ENCODE peak calls at places on chromosomes 12 and 14, in seven cellular contexts. E is nephron progenitor cell, X is glutamatergic neuron, U is mesothelial cell of epicardium, B is pancreas, J is mucosa of descending colon, R is psoas muscle. G is an unnamed sample.

GRCh38 chr12:64390275-64390851 is at the start of gene C12orf56:
- DNase-seq in E (no peak), X (peak), U (no peak), B (peak), J (no peak), R (no peak), G (no peak)

GRCh38 chr12:45660330-45660729 is 69.2 kb upstream of the ARID2 start:
- DNase-seq in E (no peak), X (no peak), U (no peak), B (no peak), J (no peak), R (no peak), G (peak)

GRCh38 chr12:57998251-57998650 is 56.9 kb downstream of the ATP23 start:
- DNase-seq in E (no peak), X (no peak), U (no peak), B (peak), J (no peak), R (no peak), G (no peak)

GRCh38 chr14:38257500-38257899 is 1.6 kb upstream of the CLEC14A start:
- DNase-seq in E (no peak), X (no peak), U (no peak), B (no peak), J (no peak), R (no peak), G (no peak)

GRCh38 chr14:58238252-58239247 is 6.1 kb upstream of the PSMA3 start:
- DNase-seq in E (peak), X (no peak), U (no peak), B (no peak), J (no peak), R (no peak), G (no peak)

GRCh38 chr14:46651526-46652144 is at the start of gene RPL10L:
- DNase-seq in E (peak), X (peak), U (no peak), B (peak), J (peak), R (no peak), G (no peak)

GRCh38 chr12:30827406-30828055 is 72.8 kb upstream of the CAPRIN2 start:
- DNase-seq in E (no peak), X (no peak), U (no peak), B (no peak), J (no peak), R (no peak), G (no peak)

GRCh38 chr12:122788387-122788786 is 14.0 kb downstream of the CCDC62 start:
- DNase-seq in E (no peak), X (no peak), U (no peak), B (no peak), J (no peak), R (no peak), G (no peak)

GRCh38 chr14:59591641-59592040 is 15.0 kb upstream of the CCDC175 start:
- DNase-seq in E (no peak), X (no peak), U (no peak), B (no peak), J (no peak), R (no peak), G (no peak)

GRCh38 chr14:30210630-30211029 is 283.0 kb upstream of the PRKD1 start:
- DNase-seq in E (no peak), X (no peak), U (no peak), B (no peak), J (no peak), R (no peak), G (no peak)

GRCh38 chr12:115840159-115840558 is 437.3 kb downstream of the MED13L start:
- DNase-seq in E (no peak), X (no peak), U (no peak), B (no peak), J (no peak), R (no peak), G (no peak)

GRCh38 chr12:59928416-59928815 is 332.6 kb downstream of the SLC16A7 start:
- DNase-seq in E (no peak), X (no peak), U (no peak), B (peak), J (no peak), R (no peak), G (no peak)

GRCh38 chr14:89755816-89756215 is 198.7 kb downstream of the EFCAB11 start:
- DNase-seq in E (no peak), X (no peak), U (no peak), B (no peak), J (no peak), R (peak), G (peak)

GRCh38 chr14:21197418-21198205 is 41.7 kb upstream of the OR5AU1 start:
- DNase-seq in E (no peak), X (no peak), U (no peak), B (no peak), J (no peak), R (no peak), G (no peak)

GRCh38 chr12:16119618-16120017 is 157.9 kb downstream of the SLC15A5 start:
- DNase-seq in E (no peak), X (no peak), U (no peak), B (no peak), J (no peak), R (no peak), G (no peak)

GRCh38 chr12:1583421-1584078 is 10.8 kb downstream of the FBXL14 start:
- DNase-seq in E (peak), X (peak), U (peak), B (no peak), J (no peak), R (no peak), G (no peak)

DNA sequence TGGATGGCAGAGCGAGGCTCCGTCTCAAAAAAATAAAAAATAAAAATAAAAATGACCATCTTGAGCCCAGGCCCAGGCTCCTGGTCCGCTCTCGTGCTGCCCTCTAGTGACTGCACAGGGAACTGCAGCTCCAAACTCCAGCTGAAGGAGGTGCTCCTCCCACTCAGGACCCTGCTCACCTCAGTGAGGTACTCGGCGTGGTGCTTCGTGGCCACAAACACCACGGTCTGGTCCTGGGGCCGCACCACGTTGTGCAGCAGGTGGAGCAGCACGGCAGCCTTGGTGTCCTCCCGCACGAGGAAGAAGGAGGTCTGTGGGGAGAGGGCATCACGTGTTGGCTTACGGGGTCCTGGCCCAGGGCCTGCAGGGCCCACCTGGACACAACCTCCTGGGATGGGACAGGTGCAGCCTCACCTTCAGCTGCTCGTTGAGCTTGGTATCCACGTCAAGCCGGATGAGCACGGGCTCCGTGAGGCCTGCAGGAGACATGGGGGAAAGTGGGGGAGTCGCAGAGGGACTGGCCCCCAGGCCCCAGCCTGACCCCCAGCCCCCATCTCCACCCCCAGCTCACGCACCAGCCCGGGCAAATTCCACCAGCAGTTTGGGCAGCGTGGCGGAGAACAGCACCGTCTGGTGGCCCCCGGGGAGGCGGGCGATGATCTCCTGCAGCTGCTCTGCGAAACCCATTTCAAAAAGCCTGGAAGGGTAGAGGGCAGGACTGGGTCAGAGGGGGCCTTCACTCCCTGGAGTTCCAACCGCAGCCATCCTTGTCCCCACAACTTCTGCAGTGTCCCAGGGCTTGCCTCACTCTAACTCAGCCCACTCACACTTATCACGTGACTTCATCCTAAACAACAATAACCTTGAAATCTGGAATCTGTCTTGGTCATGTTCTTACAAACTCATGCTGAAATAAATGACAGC is 10.6 kb downstream of the DDX54 start:
- DNase-seq in E (peak), X (peak), U (peak), B (peak), J (peak), R (peak), G (peak)
- TF ChIP-seq CTCF in E (peak), X (peak), U (peak), B (peak), J (peak), R (peak), G (peak)

GRCh38 chr14:50053935-50054334 is 62.4 kb downstream of the VCPKMT start:
- DNase-seq in E (no peak), X (no peak), U (no peak), B (no peak), J (no peak), R (no peak), G (no peak)
- TF ChIP-seq CTCF in E (no peak), X (no peak), U (no peak), B (no peak), J (no peak), R (no peak), G (no peak)

GRCh38 chr14:98514016-98514415 is 758.0 kb downstream of the BCL11B start:
- DNase-seq in E (no peak), X (no peak), U (no peak), B (no peak), J (no peak), R (no peak), G (no peak)

GRCh38 chr14:98510392-98510791 is 761.6 kb downstream of the BCL11B start:
- DNase-seq in E (no peak), X (no peak), U (no peak), B (no peak), J (no peak), R (no peak), G (no peak)

GRCh38 chr14:98512501-98513251 is 759.3 kb downstream of the BCL11B start:
- DNase-seq in E (no peak), X (no peak), U (no peak), B (no peak), J (no peak), R (no peak), G (no peak)

DNA sequence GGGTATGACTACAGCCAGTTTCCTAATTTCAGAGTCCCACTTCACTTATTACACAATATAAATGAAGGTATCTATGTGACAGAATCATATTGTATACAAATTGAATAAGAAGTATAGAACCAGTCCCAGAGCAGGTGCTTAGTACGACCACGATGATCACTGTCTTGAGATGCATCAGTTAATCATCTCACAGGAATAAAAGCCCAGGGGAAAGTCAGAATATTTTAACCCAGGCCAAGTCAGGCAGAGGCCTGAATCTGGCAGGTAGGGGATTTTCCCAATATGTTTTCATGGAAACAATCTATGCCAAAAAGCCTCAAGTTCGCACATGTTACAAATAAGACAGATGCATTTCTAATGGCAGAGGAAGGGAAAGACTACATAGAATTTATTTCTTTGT is 758.4 kb downstream of the BCL11B start:
- DNase-seq in E (no peak), X (no peak), U (no peak), B (no peak), J (no peak), R (no peak), G (no peak)
- TF ChIP-seq CTCF in E (no peak), X (no peak), U (no peak), B (no peak), J (no peak), R (no peak), G (no peak)

GRCh38 chr14:100904307-100905019 is 941 bp upstream of the RTL1 start:
- DNase-seq in E (peak), X (peak), U (peak), B (peak), J (no peak), R (no peak), G (no peak)
- TF ChIP-seq CTCF in E (peak), X (peak), U (peak), B (no peak), J (no peak), R (no peak), G (no peak)

GRCh38 chr14:69366069-69366468 is 32.0 kb downstream of the ERH start:
- DNase-seq in E (no peak), X (no peak), U (no peak), B (no peak), J (no peak), R (no peak), G (no peak)

GRCh38 chr14:69363964-69364363 is 34.1 kb downstream of the ERH start:
- DNase-seq in E (no peak), X (no peak), U (no peak), B (no peak), J (no peak), R (no peak), G (no peak)

GRCh38 chr14:69366761-69367160 is 31.3 kb downstream of the ERH start:
- DNase-seq in E (no peak), X (no peak), U (no peak), B (no peak), J (no peak), R (no peak), G (no peak)

GRCh38 chr14:69360438-69361108 is 37.5 kb downstream of the ERH start:
- DNase-seq in E (no peak), X (no peak), U (no peak), B (no peak), J (no peak), R (no peak), G (no peak)

GRCh38 chr14:69363055-69363454 is 35.0 kb downstream of the ERH start:
- DNase-seq in E (peak), X (peak), U (no peak), B (no peak), J (no peak), R (peak), G (peak)
- TF ChIP-seq CTCF in E (peak), X (peak), U (no peak), B (no peak), J (no peak), R (peak), G (peak)

GRCh38 chr14:70789961-70790360 is 19.4 kb downstream of the MAP3K9 start:
- DNase-seq in E (no peak), X (no peak), U (no peak), B (no peak), J (no peak), R (no peak), G (no peak)
- TF ChIP-seq CTCF in E (no peak), X (no peak), U (no peak), B (no peak), J (no peak), R (no peak), G (no peak)

GRCh38 chr12:90102957-90103652 is 394.5 kb upstream of the ATP2B1 start:
- DNase-seq in E (peak), X (no peak), U (no peak), B (no peak), J (no peak), R (no peak), G (no peak)
- TF ChIP-seq CTCF in E (peak), X (peak), U (no peak), B (peak), J (peak), R (peak), G (peak)

GRCh38 chr14:63993992-63994391 is 141.2 kb downstream of the SYNE2 start:
- DNase-seq in E (no peak), X (no peak), U (no peak), B (no peak), J (no peak), R (no peak), G (no peak)
- TF ChIP-seq CTCF in E (no peak), X (no peak), U (peak), B (no peak), J (no peak), R (peak), G (no peak)